ENCODE peak calls at places on chromosomes 16 and 17, in four cellular contexts. H is GM13976, B is colonic mucosa, M is A549. D is an unnamed sample.

GRCh38 chr17:11144358-11145233 is 96.4 kb upstream of the SHISA6 start:
- DNase-seq in M (peak; percentile 63), B (peak; percentile 63), H (no peak), D (no peak)

GRCh38 chr17:76868176-76868668 is at the start of gene MGAT5B:
- DNase-seq in H (peak; percentile 96), B (peak; percentile 63), M (peak; percentile 87), D (peak; percentile 52)

GRCh38 chr17:28959471-28959871 is 8.2 kb upstream of the PHF12 start:
- DNase-seq in M (no peak), B (no peak), H (peak; percentile 14), D (no peak)

GRCh38 chr17:74484066-74484465 is 17.6 kb downstream of the CD300A start:
- DNase-seq in M (no peak), H (peak; percentile 17), B (no peak), D (no peak)

GRCh38 chr16:16828913-16829398 is 450.0 kb downstream of the NPIPA7 start:
- DNase-seq in H (no peak), B (no peak), M (peak; percentile 9), D (no peak)

GRCh38 chr16:81574168-81574567 is 129.6 kb downstream of the CMIP start:
- DNase-seq in M (no peak), H (no peak), B (no peak), D (no peak)

GRCh38 chr17:1228752-1229353 is 41.4 kb upstream of the BHLHA9 start:
- DNase-seq in H (peak; percentile 67), M (no peak), B (no peak), D (no peak)

GRCh38 chr16:4915226-4915761 is 21.7 kb downstream of the PPL start:
- DNase-seq in H (no peak), M (no peak), B (no peak), D (peak; percentile 78)

GRCh38 chr17:31339906-31340661 is 18.7 kb upstream of the EVI2A start:
- DNase-seq in H (no peak), M (no peak), B (no peak), D (peak; percentile 50)

GRCh38 chr17:70563301-70563820 is 394.0 kb downstream of the KCNJ2 start:
- DNase-seq in M (no peak), H (no peak), B (peak; percentile 47), D (no peak)

GRCh38 chr17:4509402-4509801 is 10.7 kb downstream of the SPNS2 start:
- DNase-seq in M (no peak), H (peak; percentile 68), B (no peak), D (peak; percentile 19)
- TF ChIP-seq CTCF in M (no peak), H (no peak), B (no peak), D (no peak)

GRCh38 chr16:85481738-85482137 is 131.4 kb upstream of the GSE1 start:
- DNase-seq in H (no peak), M (no peak), B (no peak), D (no peak)

GRCh38 chr16:85479972-85480726 is 133.0 kb upstream of the GSE1 start:
- DNase-seq in M (peak; percentile 67), B (peak; percentile 72), H (peak; percentile 87), D (no peak)

GRCh38 chr16:85483424-85483823 is 129.7 kb upstream of the GSE1 start:
- DNase-seq in B (no peak), H (no peak), M (no peak), D (no peak)

GRCh38 chr16:85481206-85481605 is 131.9 kb upstream of the GSE1 start:
- DNase-seq in B (no peak), M (no peak), H (no peak), D (no peak)

GRCh38 chr16:85480727-85481101 is 132.4 kb upstream of the GSE1 start:
- DNase-seq in B (no peak), M (no peak), H (no peak), D (no peak)
- TF ChIP-seq CTCF in B (no peak), M (no peak), H (no peak), D (no peak)

GRCh38 chr17:48860034-48860433 is 29.2 kb downstream of the CALCOCO2 start:
- DNase-seq in H (no peak), M (no peak), B (no peak), D (no peak)
- TF ChIP-seq CTCF in H (no peak), M (no peak), B (no peak), D (peak; percentile 26)

GRCh38 chr17:64081802-64082799 is 47.8 kb downstream of the ERN1 start:
- DNase-seq in M (peak; percentile 93), B (peak; percentile 33), H (no peak), D (no peak)
- TF ChIP-seq CTCF in M (no peak), B (no peak), H (no peak), D (peak; percentile 11)